ENCODE peak calls at places on chromosomes 7 and 10, in seven cellular contexts. A is H9, G is IMR-90, N is neuronal stem cell, Y is mesendoderm, W is trophoblast cell, E is H1. S is an unnamed sample.

GRCh38 chr7:106736508-106737201 is 75.7 kb upstream of the CCDC71L start:
- DNase-seq in N (no peak), E (peak), G (peak), W (peak), Y (peak), A (peak), S (peak)

GRCh38 chr7:114659409-114659808 is 244.8 kb downstream of the FOXP2 start:
- DNase-seq in A (no peak), W (no peak), Y (peak), E (no peak), N (no peak), G (no peak), S (peak)

GRCh38 chr7:83161186-83161585 is 1.5 kb downstream of the PCLO start:
- DNase-seq in E (no peak), A (no peak), G (no peak), Y (peak), N (no peak), W (no peak), S (peak)

GRCh38 chr10:323651-324293 is 188.5 kb downstream of the ZMYND11 start:
- DNase-seq in G (peak), Y (no peak), N (no peak), W (peak), A (no peak), E (no peak), S (peak)

GRCh38 chr7:25580156-25580555 is 351.9 kb upstream of the NPVF start:
- DNase-seq in N (no peak), E (no peak), Y (no peak), A (no peak), G (no peak), W (no peak), S (no peak)

GRCh38 chr10:34489973-34490372 is 325.1 kb downstream of the PARD3 start:
- DNase-seq in E (no peak), A (no peak), Y (no peak), N (no peak), G (peak), W (no peak), S (peak)

GRCh38 chr7:152145853-152146466 is 120.5 kb downstream of the GALNT11 start:
- DNase-seq in W (no peak), N (peak), Y (peak), E (no peak), G (peak), A (no peak), S (peak)

GRCh38 chr10:12510566-12510965 is 161.2 kb downstream of the CAMK1D start:
- DNase-seq in E (peak), N (no peak), G (no peak), A (no peak), Y (peak), W (no peak), S (no peak)

GRCh38 chr10:16436367-16436757 is 448 bp upstream of the PTER start:
- DNase-seq in G (no peak), A (no peak), Y (no peak), E (no peak), W (no peak), N (no peak), S (no peak)

GRCh38 chr7:157432541-157432956 is 95.7 kb downstream of the DNAJB6 start:
- DNase-seq in W (no peak), Y (peak), N (peak), A (peak), E (peak), G (peak), S (peak)

GRCh38 chr7:111953611-111954010 is 252.6 kb downstream of the DOCK4 start:
- DNase-seq in N (no peak), W (no peak), G (no peak), A (no peak), E (no peak), Y (peak), S (peak)

GRCh38 chr7:39810204-39810642 is 139.8 kb upstream of the CDK13 start:
- DNase-seq in N (no peak), W (peak), G (no peak), A (peak), E (no peak), Y (peak), S (no peak)

GRCh38 chr10:11805792-11806191 is 17.4 kb upstream of the PROSER2 start:
- DNase-seq in Y (no peak), W (no peak), E (no peak), A (no peak), N (no peak), G (no peak), S (no peak)

GRCh38 chr7:127704211-127704610 is 52.2 kb downstream of the SND1 start:
- DNase-seq in N (no peak), W (no peak), E (no peak), Y (no peak), A (no peak), G (no peak), S (no peak)

GRCh38 chr7:108294595-108294994 is 161.6 kb downstream of the NRCAM start:
- DNase-seq in W (no peak), A (no peak), N (no peak), G (no peak), Y (no peak), E (no peak), S (no peak)

GRCh38 chr7:76022026-76022780 is 25.6 kb downstream of the STYXL1 start:
- DNase-seq in E (no peak), Y (no peak), A (no peak), N (no peak), G (no peak), W (no peak), S (no peak)

GRCh38 chr7:20545016-20545415 is 70.5 kb upstream of the ABCB5 start:
- DNase-seq in W (no peak), A (no peak), G (no peak), N (no peak), E (no peak), Y (no peak), S (no peak)

GRCh38 chr10:98673156-98673765 is 226.5 kb upstream of the HPS1 start:
- DNase-seq in A (no peak), Y (no peak), E (no peak), G (no peak), N (no peak), W (no peak), S (peak)

GRCh38 chr7:98233241-98234070 is 18.6 kb downstream of the TECPR1 start:
- DNase-seq in W (no peak), A (no peak), G (no peak), N (no peak), E (no peak), Y (no peak), S (no peak)

GRCh38 chr7:118476036-118476435 is 251.5 kb downstream of the ANKRD7 start:
- DNase-seq in W (no peak), Y (no peak), G (no peak), A (no peak), N (no peak), E (no peak), S (no peak)

GRCh38 chr7:132009778-132010177 is 453.4 kb upstream of the PODXL start:
- DNase-seq in W (no peak), G (no peak), N (no peak), Y (no peak), E (no peak), A (no peak), S (no peak)

GRCh38 chr7:72493850-72494661 is 81.9 kb upstream of the CALN1 start:
- DNase-seq in A (peak), N (peak), G (peak), E (peak), W (peak), Y (peak), S (peak)

GRCh38 chr7:86574006-86574405 is 69.7 kb upstream of the GRM3 start:
- DNase-seq in N (no peak), E (no peak), A (peak), W (no peak), G (no peak), Y (no peak), S (no peak)
- H2BK120ac ChIP-seq in N (no peak), E (no peak), A (no peak), W (no peak), G (no peak), Y (no peak), S (no peak)

GRCh38 chr7:15507708-15508107 is 54.1 kb downstream of the AGMO start:
- DNase-seq in Y (no peak), G (no peak), N (no peak), E (no peak), A (no peak), W (no peak), S (no peak)

GRCh38 chr7:15505761-15506160 is 56.1 kb downstream of the AGMO start:
- DNase-seq in Y (no peak), G (no peak), N (no peak), E (no peak), A (no peak), W (no peak), S (no peak)

GRCh38 chr7:15508258-15508657 is 53.6 kb downstream of the AGMO start:
- DNase-seq in W (no peak), E (no peak), N (no peak), Y (no peak), A (no peak), G (peak), S (peak)

GRCh38 chr7:15504376-15504775 is 57.4 kb downstream of the AGMO start:
- DNase-seq in W (no peak), E (no peak), Y (no peak), G (no peak), N (no peak), A (no peak), S (peak)

GRCh38 chr7:15507235-15507634 is 54.6 kb downstream of the AGMO start:
- DNase-seq in A (no peak), N (no peak), G (no peak), Y (no peak), W (no peak), E (no peak), S (no peak)
- H4K8ac ChIP-seq in A (no peak), N (no peak), G (no peak), Y (no peak), W (no peak), E (no peak), S (no peak)

GRCh38 chr10:88440541-88440940 is 142.6 kb downstream of the RNLS start:
- DNase-seq in W (no peak), G (no peak), Y (no peak), N (no peak), A (no peak), E (no peak), S (no peak)
- H2BK120ac ChIP-seq in W (no peak), G (no peak), Y (no peak), N (no peak), A (no peak), E (no peak), S (no peak)

GRCh38 chr10:3140280-3140679 is 32.3 kb downstream of the PITRM1 start:
- DNase-seq in A (no peak), W (no peak), N (no peak), Y (no peak), E (no peak), G (no peak), S (no peak)
- H4K8ac ChIP-seq in A (no peak), W (no peak), N (no peak), Y (no peak), E (no peak), G (no peak), S (no peak)

DNA sequence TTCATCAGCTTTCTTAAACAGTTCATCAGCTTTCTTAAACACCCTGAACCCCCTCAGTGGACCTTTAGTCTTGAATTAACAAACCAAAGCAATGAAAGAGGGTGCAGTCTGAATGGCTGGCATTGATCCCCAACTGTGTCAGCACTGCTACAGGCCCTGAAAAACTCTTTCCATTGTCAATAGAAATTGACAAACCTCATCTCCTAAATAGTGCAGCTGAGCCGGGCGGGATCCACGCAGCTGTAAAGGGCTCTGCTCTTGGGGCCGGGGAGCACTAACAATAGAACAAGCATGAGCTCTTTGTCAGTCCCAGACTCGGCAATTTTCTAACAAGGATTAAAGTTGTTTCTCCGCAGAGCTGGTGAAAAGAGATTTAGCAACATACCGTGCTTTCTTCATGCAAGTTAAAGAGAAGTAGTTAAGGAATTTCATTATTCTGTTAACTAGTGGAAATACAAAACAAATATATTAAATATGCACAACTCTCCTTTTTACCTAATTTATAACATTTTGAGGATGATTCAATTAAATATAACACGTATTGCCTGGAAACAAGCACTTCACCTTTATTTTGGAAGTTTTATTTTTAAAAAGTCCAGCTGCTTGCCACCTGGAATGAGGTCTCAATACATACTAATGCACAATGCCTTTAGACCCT is 24.7 kb upstream of the FEZF1 start:
- DNase-seq in A (peak), Y (no peak), W (no peak), G (no peak), E (peak), N (peak), S (no peak)
- H2BK120ac ChIP-seq in A (no peak), Y (no peak), W (no peak), G (no peak), E (peak), N (no peak), S (no peak)

GRCh38 chr10:121947931-121948330 is 20.1 kb upstream of the ATE1 start:
- DNase-seq in N (no peak), G (no peak), W (no peak), Y (peak), E (no peak), A (no peak), S (no peak)
- H4K8ac ChIP-seq in N (no peak), G (no peak), W (no peak), Y (no peak), E (no peak), A (no peak), S (no peak)

DNA sequence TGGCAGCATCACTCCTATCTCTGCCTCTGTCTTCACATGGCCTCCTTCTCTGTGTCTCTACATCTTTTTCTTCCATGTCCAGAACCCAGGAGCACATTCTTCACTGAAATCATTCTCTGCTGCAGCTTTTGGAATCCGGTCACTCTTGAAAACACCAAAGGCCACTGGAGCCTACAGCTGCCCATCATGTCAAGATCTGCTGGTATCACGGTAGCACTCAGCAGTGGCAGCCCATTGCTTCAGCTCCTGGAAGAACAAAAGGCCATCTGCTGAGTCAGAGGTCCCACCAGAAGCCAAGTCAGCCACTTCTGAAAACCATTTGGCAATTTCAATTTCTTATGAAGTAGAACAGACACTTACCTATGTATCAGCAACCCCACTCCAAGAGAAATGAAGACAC is 6.1 kb upstream of the PCBD1 start:
- DNase-seq in W (peak), A (no peak), N (no peak), Y (no peak), E (no peak), G (no peak), S (no peak)
- H2BK120ac ChIP-seq in W (no peak), A (no peak), N (no peak), Y (no peak), E (no peak), G (no peak), S (no peak)